ENCODE peak calls at places on chromosome X, in eight cellular contexts. One of them, this sample, is unnamed.

GRCh38 chrX:45851434-45851991 is 650.8 kb upstream of the DIPK2B start:
- DNase-seq in breast epithelium: no peak
- DNase-seq in pons: no peak
- DNase-seq in GM23248: peak
- DNase-seq in erythroblast: no peak
- DNase-seq in SIG-M5: no peak
- DNase-seq in Daoy: peak
- DNase-seq in stimulated activated naive B cell treated with anti-CD40 and anti-IgM and Interleukin-4, amounts not matched to agents 10 μg/mL and 1 μg/mL and 100 μg/mL, for 72 hours: no peak
- DNase-seq in this sample: peak

GRCh38 chrX:40170830-40171512 is 73.2 kb upstream of the BCOR start:
- DNase-seq in stimulated activated naive B cell treated with anti-CD40 and anti-IgM and Interleukin-4, amounts not matched to agents 10 μg/mL and 1 μg/mL and 100 μg/mL, for 72 hours: no peak
- DNase-seq in pons: no peak
- DNase-seq in GM23248: peak
- DNase-seq in SIG-M5: no peak
- DNase-seq in Daoy: peak
- DNase-seq in erythroblast: no peak
- DNase-seq in breast epithelium: no peak
- DNase-seq in this sample: no peak

GRCh38 chrX:101407167-101407747 is 468 bp downstream of the GLA start:
- DNase-seq in Daoy: no peak
- DNase-seq in stimulated activated naive B cell treated with anti-CD40 and anti-IgM and Interleukin-4, amounts not matched to agents 10 μg/mL and 1 μg/mL and 100 μg/mL, for 72 hours: no peak
- DNase-seq in breast epithelium: no peak
- DNase-seq in pons: no peak
- DNase-seq in SIG-M5: no peak
- DNase-seq in erythroblast: peak
- DNase-seq in GM23248: peak
- DNase-seq in this sample: no peak

GRCh38 chrX:27380163-27380845 is 82.8 kb downstream of the PPP4R3C start:
- DNase-seq in pons: no peak
- DNase-seq in GM23248: no peak
- DNase-seq in SIG-M5: no peak
- DNase-seq in erythroblast: no peak
- DNase-seq in Daoy: no peak
- DNase-seq in breast epithelium: no peak
- DNase-seq in stimulated activated naive B cell treated with anti-CD40 and anti-IgM and Interleukin-4, amounts not matched to agents 10 μg/mL and 1 μg/mL and 100 μg/mL, for 72 hours: no peak
- DNase-seq in this sample: no peak

GRCh38 chrX:35166023-35166422 is 223.4 kb downstream of the FAM47B start:
- DNase-seq in stimulated activated naive B cell treated with anti-CD40 and anti-IgM and Interleukin-4, amounts not matched to agents 10 μg/mL and 1 μg/mL and 100 μg/mL, for 72 hours: no peak
- DNase-seq in Daoy: no peak
- DNase-seq in GM23248: no peak
- DNase-seq in pons: no peak
- DNase-seq in breast epithelium: no peak
- DNase-seq in SIG-M5: no peak
- DNase-seq in erythroblast: no peak
- DNase-seq in this sample: no peak

GRCh38 chrX:7068939-7069367 is 78.6 kb upstream of the STS start:
- DNase-seq in GM23248: peak
- DNase-seq in breast epithelium: peak
- DNase-seq in stimulated activated naive B cell treated with anti-CD40 and anti-IgM and Interleukin-4, amounts not matched to agents 10 μg/mL and 1 μg/mL and 100 μg/mL, for 72 hours: no peak
- DNase-seq in pons: no peak
- DNase-seq in SIG-M5: no peak
- DNase-seq in Daoy: peak
- DNase-seq in erythroblast: peak
- DNase-seq in this sample: no peak

GRCh38 chrX:4263005-4263404 is 549.6 kb upstream of the PRKX start:
- DNase-seq in GM23248: peak
- DNase-seq in Daoy: no peak
- DNase-seq in pons: peak
- DNase-seq in erythroblast: no peak
- DNase-seq in SIG-M5: no peak
- DNase-seq in stimulated activated naive B cell treated with anti-CD40 and anti-IgM and Interleukin-4, amounts not matched to agents 10 μg/mL and 1 μg/mL and 100 μg/mL, for 72 hours: no peak
- DNase-seq in breast epithelium: no peak
- DNase-seq in this sample: peak

GRCh38 chrX:9317174-9317573 is 147.7 kb upstream of the TBL1X start:
- DNase-seq in GM23248: no peak
- DNase-seq in pons: no peak
- DNase-seq in Daoy: no peak
- DNase-seq in SIG-M5: no peak
- DNase-seq in stimulated activated naive B cell treated with anti-CD40 and anti-IgM and Interleukin-4, amounts not matched to agents 10 μg/mL and 1 μg/mL and 100 μg/mL, for 72 hours: no peak
- DNase-seq in breast epithelium: no peak
- DNase-seq in erythroblast: no peak
- DNase-seq in this sample: no peak

GRCh38 chrX:47573334-47574095 is 8.7 kb upstream of the TIMP1 start:
- DNase-seq in pons: no peak
- DNase-seq in erythroblast: no peak
- DNase-seq in SIG-M5: no peak
- DNase-seq in GM23248: peak
- DNase-seq in stimulated activated naive B cell treated with anti-CD40 and anti-IgM and Interleukin-4, amounts not matched to agents 10 μg/mL and 1 μg/mL and 100 μg/mL, for 72 hours: no peak
- DNase-seq in breast epithelium: no peak
- DNase-seq in Daoy: no peak
- DNase-seq in this sample: peak

GRCh38 chrX:84724576-84724975 is 222.3 kb upstream of the HDX start:
- DNase-seq in SIG-M5: no peak
- DNase-seq in pons: no peak
- DNase-seq in erythroblast: no peak
- DNase-seq in breast epithelium: no peak
- DNase-seq in stimulated activated naive B cell treated with anti-CD40 and anti-IgM and Interleukin-4, amounts not matched to agents 10 μg/mL and 1 μg/mL and 100 μg/mL, for 72 hours: no peak
- DNase-seq in GM23248: no peak
- DNase-seq in Daoy: no peak
- DNase-seq in this sample: no peak

GRCh38 chrX:115689931-115690330 is 129.0 kb downstream of the PLS3 start:
- DNase-seq in breast epithelium: no peak
- DNase-seq in erythroblast: no peak
- DNase-seq in SIG-M5: no peak
- DNase-seq in Daoy: no peak
- DNase-seq in pons: peak
- DNase-seq in GM23248: peak
- DNase-seq in stimulated activated naive B cell treated with anti-CD40 and anti-IgM and Interleukin-4, amounts not matched to agents 10 μg/mL and 1 μg/mL and 100 μg/mL, for 72 hours: no peak
- DNase-seq in this sample: no peak

GRCh38 chrX:120604359-120604782 is 470 bp downstream of the MCTS1 start:
- DNase-seq in SIG-M5: no peak
- DNase-seq in pons: no peak
- DNase-seq in Daoy: peak
- DNase-seq in erythroblast: peak
- DNase-seq in stimulated activated naive B cell treated with anti-CD40 and anti-IgM and Interleukin-4, amounts not matched to agents 10 μg/mL and 1 μg/mL and 100 μg/mL, for 72 hours: no peak
- DNase-seq in breast epithelium: no peak
- DNase-seq in GM23248: peak
- DNase-seq in this sample: peak

GRCh38 chrX:45956222-45956867 is 588.9 kb downstream of the ZNF674 start:
- DNase-seq in stimulated activated naive B cell treated with anti-CD40 and anti-IgM and Interleukin-4, amounts not matched to agents 10 μg/mL and 1 μg/mL and 100 μg/mL, for 72 hours: no peak
- DNase-seq in breast epithelium: no peak
- DNase-seq in pons: no peak
- DNase-seq in SIG-M5: no peak
- DNase-seq in Daoy: no peak
- DNase-seq in GM23248: no peak
- DNase-seq in erythroblast: no peak
- DNase-seq in this sample: no peak

GRCh38 chrX:97026406-97026805 is 142.7 kb downstream of the RPA4 start:
- DNase-seq in pons: peak
- DNase-seq in SIG-M5: no peak
- DNase-seq in stimulated activated naive B cell treated with anti-CD40 and anti-IgM and Interleukin-4, amounts not matched to agents 10 μg/mL and 1 μg/mL and 100 μg/mL, for 72 hours: no peak
- DNase-seq in Daoy: no peak
- DNase-seq in erythroblast: peak
- DNase-seq in breast epithelium: no peak
- DNase-seq in GM23248: peak
- DNase-seq in this sample: no peak